ENCODE peak calls at places on chromosomes 12 and 14, in seven cellular contexts. O is kidney epithelial cell; H is astrocyte of the cerebellum; N is CD4-positive, CD25-positive, alpha-beta regulatory T cell; E is GM06990; M is GM12865; S is OCI-LY7. L is an unnamed sample.

GRCh38 chr14:95335071-95335470 is 15.4 kb upstream of the CLMN start:
- DNase-seq in N (no peak), H (no peak), M (no peak), S (no peak), E (no peak), O (no peak), L (no peak)

GRCh38 chr14:77126074-77126325 is 15.6 kb downstream of the ZDHHC22 start:
- DNase-seq in H (no peak), O (no peak), E (no peak), N (no peak), S (no peak), M (no peak), L (no peak)

GRCh38 chr12:92745874-92746553 is 43.2 kb downstream of the PLEKHG7 start:
- DNase-seq in H (peak), M (no peak), E (no peak), O (peak), S (no peak), N (no peak), L (peak)

GRCh38 chr12:75766263-75767160 is 255.1 kb upstream of the KRR1 start:
- DNase-seq in E (no peak), S (no peak), N (no peak), H (no peak), O (peak), M (no peak), L (no peak)

GRCh38 chr12:132807295-132808222 is 21.1 kb downstream of the GOLGA3 start:
- DNase-seq in O (no peak), S (peak), M (no peak), H (no peak), E (no peak), N (no peak), L (no peak)

GRCh38 chr12:10151621-10152020 is 20.3 kb downstream of the OLR1 start:
- DNase-seq in E (no peak), M (no peak), S (no peak), N (no peak), H (no peak), O (no peak), L (no peak)

GRCh38 chr14:71220462-71220861 is 313.2 kb downstream of the PCNX1 start:
- DNase-seq in E (no peak), N (no peak), S (no peak), H (no peak), M (no peak), O (no peak), L (no peak)

GRCh38 chr14:105851716-105852377 is 325.5 kb downstream of the TMEM121 start:
- DNase-seq in S (peak), M (no peak), E (no peak), N (no peak), H (no peak), O (no peak), L (no peak)

GRCh38 chr12:1326258-1326657 is 268.1 kb downstream of the FBXL14 start:
- DNase-seq in O (no peak), H (no peak), M (no peak), S (no peak), N (no peak), E (no peak), L (no peak)

GRCh38 chr14:105852378-105853088 is 326.1 kb downstream of the TMEM121 start:
- DNase-seq in O (no peak), S (peak), N (no peak), E (no peak), M (no peak), H (no peak), L (no peak)

GRCh38 chr14:97107070-97107469 is 309.9 kb downstream of the VRK1 start:
- DNase-seq in H (no peak), N (no peak), E (no peak), S (no peak), M (no peak), O (no peak), L (no peak)

GRCh38 chr12:98740751-98741150 is 95.7 kb downstream of the APAF1 start:
- DNase-seq in N (no peak), H (no peak), E (no peak), O (no peak), M (no peak), S (no peak), L (no peak)

GRCh38 chr12:13171921-13172859 is 24.3 kb upstream of the EMP1 start:
- DNase-seq in O (peak), E (peak), H (no peak), S (no peak), M (peak), N (no peak), L (no peak)

GRCh38 chr12:57771873-57772428 is at the start of gene METTL1:
- DNase-seq in H (peak), N (peak), M (peak), E (peak), O (peak), S (peak), L (peak)

GRCh38 chr14:22185191-22185590 is 403.8 kb downstream of the DAD1 start:
- DNase-seq in N (no peak), M (no peak), H (no peak), S (peak), E (no peak), O (no peak), L (no peak)

DNA sequence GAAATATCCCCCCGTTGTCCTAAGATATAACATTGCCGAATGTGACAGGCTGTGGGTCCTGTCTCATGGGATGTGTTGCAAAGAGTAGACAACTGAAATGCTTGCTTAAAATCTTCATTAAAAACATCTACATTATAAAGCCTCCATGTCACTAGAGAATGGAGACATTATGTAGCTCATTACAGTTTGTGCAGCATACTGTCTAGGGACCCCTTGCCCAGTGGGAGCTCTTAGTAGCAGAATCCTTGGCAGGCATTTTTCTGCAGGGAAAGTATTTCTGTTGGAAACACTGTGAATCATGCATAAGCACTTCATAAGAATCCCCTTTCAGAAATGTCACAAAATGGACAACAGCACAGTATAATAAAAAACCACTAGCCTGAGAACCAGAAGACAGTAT is 174.4 kb downstream of the MGAT4C start:
- DNase-seq in O (no peak), S (no peak), H (no peak), M (no peak), E (no peak), N (no peak), L (no peak)
- H3K4me3 ChIP-seq in O (no peak), S (no peak), H (no peak), M (no peak), E (no peak), N (no peak), L (no peak)

GRCh38 chr12:124454735-124455134 is 112.7 kb downstream of the NCOR2 start:
- DNase-seq in H (peak), O (no peak), N (no peak), S (no peak), E (no peak), M (peak), L (no peak)

GRCh38 chr12:124456652-124457152 is 110.7 kb downstream of the NCOR2 start:
- DNase-seq in M (peak), N (peak), E (peak), H (no peak), S (no peak), O (no peak), L (no peak)

GRCh38 chr12:124457287-124458219 is 109.9 kb downstream of the NCOR2 start:
- DNase-seq in E (peak), M (peak), N (peak), S (no peak), H (no peak), O (no peak), L (no peak)

GRCh38 chr12:124455336-124455735 is 112.1 kb downstream of the NCOR2 start:
- DNase-seq in N (no peak), M (no peak), E (no peak), H (no peak), S (no peak), O (no peak), L (no peak)

GRCh38 chr12:124456133-124456651 is 111.2 kb downstream of the NCOR2 start:
- DNase-seq in E (no peak), H (no peak), N (no peak), O (no peak), S (no peak), M (no peak), L (no peak)
- H3K4me3 ChIP-seq in E (peak), H (no peak), N (peak), O (no peak), S (no peak), M (peak), L (no peak)

DNA sequence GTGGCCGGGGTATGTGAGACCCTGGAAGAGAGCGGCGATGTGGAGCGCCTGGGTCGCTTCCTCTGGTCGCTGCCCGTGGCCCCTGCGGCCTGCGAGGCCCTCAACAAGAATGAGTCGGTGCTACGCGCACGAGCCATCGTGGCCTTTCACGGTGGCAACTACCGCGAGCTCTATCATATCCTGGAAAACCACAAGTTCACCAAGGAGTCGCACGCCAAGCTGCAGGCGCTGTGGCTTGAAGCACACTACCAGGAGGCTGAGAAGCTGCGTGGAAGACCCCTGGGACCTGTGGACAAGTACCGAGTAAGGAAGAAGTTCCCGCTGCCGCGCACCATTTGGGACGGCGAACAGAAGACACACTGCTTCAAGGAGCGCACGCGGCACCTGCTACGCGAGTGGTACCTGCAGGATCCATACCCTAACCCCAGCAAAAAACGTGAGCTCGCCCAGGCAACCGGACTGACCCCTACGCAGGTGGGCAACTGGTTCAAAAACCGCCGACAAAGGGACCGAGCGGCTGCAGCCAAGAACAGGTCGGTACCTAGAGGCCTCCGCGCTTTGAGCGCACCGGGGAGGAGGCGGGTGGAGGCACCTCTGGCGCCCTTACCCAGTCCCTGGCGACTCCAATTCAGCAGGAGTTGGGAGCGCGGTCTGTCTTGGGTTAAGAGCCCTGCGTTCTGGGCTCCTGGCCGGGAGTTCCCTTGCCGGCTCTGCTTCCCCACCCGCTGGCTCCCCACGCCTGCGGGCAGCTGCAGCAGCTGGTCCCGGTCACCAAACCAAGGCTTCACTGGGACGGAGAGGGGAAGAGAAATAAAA is 700 bp downstream of the SIX6 start:
- DNase-seq in O (no peak), M (no peak), H (no peak), E (no peak), S (no peak), N (no peak), L (no peak)
- H3K4me3 ChIP-seq in O (no peak), M (no peak), H (no peak), E (no peak), S (no peak), N (no peak), L (no peak)

DNA sequence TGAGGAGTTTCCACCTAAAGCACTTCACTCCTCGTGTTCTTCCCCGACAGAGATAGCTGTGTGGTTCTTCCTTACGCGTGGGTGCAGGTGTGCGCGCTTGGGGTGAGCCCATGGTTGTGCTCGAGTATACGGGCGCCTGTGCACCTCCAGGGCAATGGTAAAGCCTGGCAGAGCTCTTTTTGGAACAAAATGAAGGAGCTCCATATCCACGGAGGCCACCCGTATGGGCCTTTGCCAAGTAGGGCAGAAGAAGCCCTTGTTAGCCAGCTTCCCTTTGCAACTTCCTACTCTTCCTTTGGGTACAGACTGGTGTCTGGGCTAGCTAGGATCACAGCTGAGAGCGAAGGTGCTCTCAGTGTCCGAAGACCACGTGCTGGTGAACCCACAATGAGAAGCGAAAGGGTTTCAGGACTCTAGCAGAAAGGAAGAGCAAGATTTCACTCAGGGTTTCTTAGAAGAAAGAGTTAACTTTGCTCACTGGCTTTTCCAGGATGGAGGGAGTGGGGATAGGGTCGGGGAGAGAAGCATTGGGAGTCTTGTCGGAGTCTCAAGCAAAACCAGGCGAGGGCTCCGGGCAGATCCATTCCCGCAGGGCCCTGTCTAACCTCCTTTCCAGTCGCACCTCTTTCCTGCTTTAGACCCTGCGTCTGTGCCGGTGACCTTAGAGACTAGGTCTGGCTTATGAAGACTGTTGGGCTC is 977 bp upstream of the LRFN5 start:
- DNase-seq in S (no peak), N (no peak), E (no peak), H (no peak), O (no peak), M (no peak), L (no peak)
- H3K4me3 ChIP-seq in S (no peak), N (no peak), E (no peak), H (peak), O (peak), M (no peak), L (peak)

L was measured in AG04450.